ENCODE peak calls at places on chromosomes 5 and 9, in nine cellular contexts. S is NAMALWA, M is DND-41, B is fibroblast of mammary gland, I is brain microvascular endothelial cell, K is fibroblast of pulmonary artery, H is cardiac muscle cell, C is KG1, Q is HS-5. F is an unnamed sample.

GRCh38 chr5:140800816-140801493 is at the start of gene PCDHA3:
- DNase-seq in Q (no peak), C (no peak), I (no peak), S (peak), H (peak), K (peak), M (no peak), B (peak), F (no peak)

GRCh38 chr5:40223884-40224402 is 455.8 kb upstream of the PTGER4 start:
- DNase-seq in B (peak), K (peak), C (no peak), H (no peak), Q (peak), S (peak), I (peak), M (no peak), F (peak)

GRCh38 chr5:106875591-106876297 is 795.0 kb downstream of the EFNA5 start:
- DNase-seq in S (peak), K (peak), M (no peak), H (peak), Q (peak), I (no peak), B (peak), C (peak), F (no peak)

GRCh38 chr9:101477214-101477613 is 41.6 kb upstream of the ALDOB start:
- DNase-seq in K (no peak), S (no peak), I (no peak), H (no peak), Q (no peak), M (no peak), C (no peak), B (no peak), F (no peak)

GRCh38 chr5:56481147-56481997 is 248.2 kb upstream of the ANKRD55 start:
- DNase-seq in C (no peak), I (peak), K (peak), Q (no peak), S (no peak), M (no peak), H (peak), B (peak), F (peak)

GRCh38 chr5:151523335-151523734 is 67.8 kb downstream of the FAT2 start:
- DNase-seq in S (peak), H (peak), Q (no peak), I (peak), K (peak), M (peak), B (peak), C (no peak), F (peak)

GRCh38 chr5:59640411-59640810 is 253.1 kb downstream of the PDE4D start:
- DNase-seq in K (peak), S (no peak), Q (no peak), B (peak), M (no peak), C (no peak), H (no peak), I (peak), F (no peak)

GRCh38 chr9:21549251-21549765 is 67.2 kb upstream of the IFNE start:
- DNase-seq in C (no peak), B (peak), Q (peak), I (peak), S (no peak), H (peak), K (peak), M (no peak), F (no peak)

GRCh38 chr9:130682490-130683121 is 11.0 kb upstream of the EXOSC2 start:
- DNase-seq in B (peak), I (peak), K (peak), Q (no peak), M (peak), C (no peak), S (peak), H (peak), F (peak)

F was measured in stimulated activated naive CD8-positive, alpha-beta T cell treated with anti-CD3 and anti-CD28 coated beads, Interleukin-15, amount 100 ng/mL, for 72 hours.